ENCODE peak calls at places on chromosomes 6 and 20, in eight cellular contexts. I is WTC11; C is CD8-positive, alpha-beta T cell; M is Calu3; K is cardiac muscle cell; G is mesothelial cell of epicardium; T is foreskin fibroblast; P is prostate gland. Y is an unnamed sample.
A peak's percentile ranks its signal among the peaks of the same experiment; 100 is the strongest.

GRCh38 chr6:73258721-73259120 is 4.3 kb downstream of the KHDC1 start:
- DNase-seq in I (no peak), C (no peak), M (no peak), K (no peak), G (no peak), T (no peak), P (no peak), Y (no peak)

GRCh38 chr20:8163543-8163942 is 31.5 kb downstream of the PLCB1 start:
- DNase-seq in I (no peak), C (no peak), M (no peak), K (no peak), G (no peak), T (no peak), P (no peak), Y (no peak)

GRCh38 chr20:59525500-59526241 is 78.7 kb upstream of the PHACTR3 start:
- DNase-seq in I (peak; percentile 82), C (peak; percentile 20), M (peak; percentile 81), K (peak; percentile 86), G (no peak), T (peak; percentile 12), P (peak; percentile 10), Y (no peak)

GRCh38 chr20:672975-673604 is 2.5 kb downstream of the SCRT2 start:
- DNase-seq in I (peak; percentile 56), C (no peak), M (no peak), K (no peak), G (no peak), T (no peak), P (no peak), Y (no peak)

GRCh38 chr20:3377644-3378043 is 29.8 kb downstream of the DNAAF9 start:
- DNase-seq in I (no peak), C (no peak), M (no peak), K (no peak), G (no peak), T (no peak), P (no peak), Y (no peak)

GRCh38 chr6:169370054-169370453 is 116.4 kb upstream of the THBS2 start:
- DNase-seq in I (no peak), C (no peak), M (no peak), K (no peak), G (no peak), T (no peak), P (no peak), Y (peak; percentile 83)

GRCh38 chr6:73612611-73613010 is 41.2 kb downstream of the SLC17A5 start:
- DNase-seq in I (no peak), C (no peak), M (no peak), K (peak; percentile 1), G (no peak), T (no peak), P (no peak), Y (no peak)

GRCh38 chr6:17673543-17674254 is 33.0 kb downstream of the NUP153 start:
- DNase-seq in I (no peak), C (no peak), M (no peak), K (no peak), G (no peak), T (no peak), P (no peak), Y (no peak)

GRCh38 chr20:58002901-58003300 is 225.6 kb downstream of the ANKRD60 start:
- DNase-seq in I (no peak), C (no peak), M (no peak), K (no peak), G (no peak), T (no peak), P (no peak), Y (no peak)

GRCh38 chr20:58004900-58005299 is 223.6 kb downstream of the ANKRD60 start:
- DNase-seq in I (no peak), C (no peak), M (no peak), K (no peak), G (no peak), T (no peak), P (no peak), Y (no peak)

GRCh38 chr20:58004146-58004545 is 224.3 kb downstream of the ANKRD60 start:
- DNase-seq in I (no peak), C (no peak), M (no peak), K (no peak), G (no peak), T (no peak), P (no peak), Y (no peak)

GRCh38 chr20:58001381-58001780 is 227.1 kb downstream of the ANKRD60 start:
- DNase-seq in I (no peak), C (no peak), M (no peak), K (no peak), G (peak; percentile 6), T (no peak), P (no peak), Y (no peak)

GRCh38 chr20:58003525-58003924 is 224.9 kb downstream of the ANKRD60 start:
- DNase-seq in I (no peak), C (no peak), M (no peak), K (no peak), G (no peak), T (no peak), P (no peak), Y (no peak)
- TF ChIP-seq CTCF in I (no peak), C (no peak), M (no peak), K (no peak), G (no peak), T (no peak), P (no peak), Y (no peak)

GRCh38 chr6:150902142-150902800 is 36.8 kb downstream of the MTHFD1L start:
- DNase-seq in I (no peak), C (no peak), M (no peak), K (peak; percentile 17), G (no peak), T (no peak), P (no peak), Y (no peak)

GRCh38 chr6:150910561-150910960 is 45.1 kb downstream of the MTHFD1L start:
- DNase-seq in I (no peak), C (no peak), M (peak; percentile 12), K (no peak), G (no peak), T (no peak), P (no peak), Y (no peak)

GRCh38 chr6:150900049-150900448 is 34.5 kb downstream of the MTHFD1L start:
- DNase-seq in I (no peak), C (no peak), M (no peak), K (no peak), G (no peak), T (no peak), P (no peak), Y (no peak)

GRCh38 chr6:150907385-150907784 is 41.9 kb downstream of the MTHFD1L start:
- DNase-seq in I (no peak), C (no peak), M (no peak), K (no peak), G (no peak), T (no peak), P (no peak), Y (peak; percentile 10)

DNA sequence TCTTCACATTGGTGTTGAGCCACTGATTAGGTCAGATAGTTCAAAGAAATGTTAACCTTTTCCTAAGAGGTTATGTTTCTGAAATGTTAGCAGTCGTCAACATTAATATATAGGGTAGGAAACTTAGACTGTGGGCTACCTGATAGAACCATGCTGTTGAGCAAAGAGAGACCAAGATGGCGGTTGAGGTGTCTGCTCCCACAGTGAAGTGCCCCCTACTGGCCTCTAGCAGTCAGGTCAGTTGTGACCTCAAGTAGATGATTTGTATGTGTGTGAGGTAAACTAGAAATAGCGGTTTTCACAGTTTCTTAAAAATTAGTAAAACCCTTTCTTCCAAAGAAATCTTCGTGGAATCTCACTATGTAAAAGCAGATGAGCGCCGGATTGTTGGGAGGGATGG is 40.3 kb downstream of the MTHFD1L start:
- DNase-seq in I (peak; percentile 19), C (no peak), M (no peak), K (no peak), G (no peak), T (no peak), P (no peak), Y (no peak)
- TF ChIP-seq CTCF in I (peak; percentile 62), C (no peak), M (no peak), K (peak; percentile 17), G (no peak), T (peak; percentile 27), P (no peak), Y (peak; percentile 29)

GRCh38 chr20:63980806-63981728 is at the start of gene PRPF6:
- DNase-seq in I (peak; percentile 98), C (peak; percentile 95), M (peak; percentile 99), K (peak; percentile 99), G (peak; percentile 92), T (peak; percentile 94), P (peak; percentile 90), Y (peak; percentile 98)

GRCh38 chr20:63980317-63980805 is 571 bp upstream of the PRPF6 start:
- DNase-seq in I (no peak), C (no peak), M (no peak), K (peak; percentile 10), G (no peak), T (no peak), P (no peak), Y (no peak)

GRCh38 chr20:63979221-63979548 is 257 bp downstream of the SAMD10 start:
- DNase-seq in I (peak; percentile 45), C (no peak), M (no peak), K (no peak), G (no peak), T (no peak), P (no peak), Y (no peak)

GRCh38 chr20:63978319-63979220 is 872 bp downstream of the SAMD10 start:
- DNase-seq in I (peak; percentile 89), C (peak; percentile 56), M (peak; percentile 97), K (peak; percentile 78), G (no peak), T (no peak), P (peak; percentile 80), Y (no peak)

DNA sequence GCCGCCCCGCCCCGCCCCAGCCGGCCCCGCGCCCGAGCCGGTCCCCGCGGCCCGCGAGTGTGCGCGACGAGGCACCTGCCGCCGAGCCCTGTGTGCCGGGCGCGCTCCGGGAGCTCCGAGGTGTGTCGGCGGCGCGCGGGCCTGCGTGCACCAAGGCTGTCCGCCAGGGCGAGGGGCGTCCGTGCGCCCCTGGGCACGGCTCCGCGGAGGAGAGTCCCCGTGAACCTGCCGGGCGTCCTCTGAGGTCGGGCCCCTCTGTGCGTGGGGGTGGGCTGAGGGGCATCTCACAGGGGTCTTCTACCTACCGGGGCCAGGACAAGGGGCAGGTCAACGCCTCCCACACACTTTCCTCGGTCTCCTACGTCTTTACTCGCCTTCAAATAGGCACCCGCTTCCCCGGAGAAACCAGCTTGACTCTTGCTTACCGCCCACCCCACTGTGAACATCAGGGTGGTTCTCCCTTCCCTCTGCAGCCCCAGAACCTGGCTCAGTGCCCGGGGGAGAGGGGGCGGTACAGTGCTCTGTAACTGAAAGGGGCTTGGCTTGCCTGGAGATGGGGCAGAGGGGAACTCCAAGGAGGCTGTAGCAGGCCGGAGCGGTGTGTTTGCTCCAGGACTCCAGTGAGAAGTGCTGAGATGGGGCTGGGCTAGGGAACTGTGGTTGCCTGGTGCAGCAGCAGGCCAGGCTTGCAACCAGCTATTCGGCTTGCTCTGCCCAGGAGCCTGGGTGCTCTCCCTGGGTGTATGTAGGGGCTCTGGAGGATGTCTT is at the start of gene SAMD10:
- DNase-seq in I (peak; percentile 53), C (peak; percentile 74), M (peak; percentile 81), K (peak; percentile 77), G (peak; percentile 72), T (no peak), P (no peak), Y (no peak)
- TF ChIP-seq CTCF in I (no peak), C (no peak), M (peak; percentile 68), K (no peak), G (no peak), T (no peak), P (no peak), Y (no peak)

GRCh38 chr6:121441477-121441876 is 6.0 kb downstream of the GJA1 start:
- DNase-seq in I (no peak), C (no peak), M (no peak), K (no peak), G (no peak), T (no peak), P (no peak), Y (no peak)

GRCh38 chr6:121442591-121442990 is 7.1 kb downstream of the GJA1 start:
- DNase-seq in I (no peak), C (no peak), M (no peak), K (no peak), G (no peak), T (no peak), P (no peak), Y (no peak)

GRCh38 chr6:121449331-121449730 is 13.9 kb downstream of the GJA1 start:
- DNase-seq in I (no peak), C (no peak), M (no peak), K (no peak), G (no peak), T (no peak), P (no peak), Y (no peak)

GRCh38 chr6:121439456-121440250 is 4.2 kb downstream of the GJA1 start:
- DNase-seq in I (no peak), C (no peak), M (no peak), K (no peak), G (no peak), T (no peak), P (no peak), Y (no peak)

DNA sequence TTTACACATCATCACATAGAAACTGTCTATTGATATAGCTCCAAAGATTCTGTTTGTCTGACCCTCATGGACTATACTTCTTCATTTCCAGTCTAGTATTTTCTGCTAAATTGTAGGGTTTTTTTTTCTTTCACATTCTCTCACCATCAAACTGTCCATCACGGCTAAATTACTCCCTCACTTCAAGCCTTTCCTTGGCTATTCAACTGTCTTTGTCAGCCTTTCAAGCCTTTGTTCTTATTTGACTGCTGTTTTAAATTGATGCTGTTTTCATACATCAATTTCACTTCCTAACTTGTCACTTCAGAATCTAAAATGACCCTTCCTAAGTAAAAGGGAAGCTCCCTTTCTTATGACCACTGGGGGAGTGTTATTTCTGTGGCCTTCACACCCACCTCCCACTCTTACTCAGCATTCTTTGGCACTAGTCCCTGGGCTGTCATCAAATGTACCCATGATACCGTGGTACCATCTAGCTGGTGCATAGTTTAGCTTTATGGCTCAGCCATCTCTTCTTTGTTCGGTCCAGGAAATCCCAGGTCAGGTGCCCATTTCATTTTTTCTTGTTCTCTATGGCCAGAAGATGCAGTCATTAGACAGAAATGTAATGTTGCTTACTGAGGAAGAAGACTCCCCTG is 8.6 kb downstream of the GJA1 start:
- DNase-seq in I (no peak), C (no peak), M (no peak), K (no peak), G (no peak), T (no peak), P (no peak), Y (no peak)
- TF ChIP-seq CTCF in I (no peak), C (no peak), M (no peak), K (no peak), G (no peak), T (no peak), P (no peak), Y (no peak)

Y was measured in osteocyte.